ENCODE peak calls at places on chromosomes 1 and 21, in seven cellular contexts. A is H1, P is K562, N is HCT116, E is GM12878, J is SK-N-SH, M is HepG2. R is an unnamed sample. For H3K4me1, the result is how much of the 10 kb centered on the place peaks cover.

GRCh38 chr1:51331206-51332100 is 1.1 kb upstream of the TTC39A start:
- DNase-seq in E (peak), M (peak), J (peak), N (peak), P (peak), A (no peak), R (peak)

GRCh38 chr1:77900687-77901293 is 12.4 kb downstream of the NEXN start:
- DNase-seq in J (peak), M (peak), P (peak), N (peak), E (peak), A (no peak), R (peak)

GRCh38 chr1:200668514-200669313 is 993 bp downstream of the DDX59 start:
- DNase-seq in P (no peak), E (no peak), N (no peak), M (no peak), J (no peak), A (no peak), R (no peak)

GRCh38 chr1:45554198-45554597 is 3.6 kb downstream of the AKR1A1 start:
- DNase-seq in P (no peak), J (no peak), E (no peak), M (peak), N (no peak), A (no peak), R (no peak)

GRCh38 chr1:109659997-109660755 is 4.3 kb downstream of the GSTM4 start:
- DNase-seq in E (no peak), P (no peak), M (peak), J (no peak), A (no peak), N (no peak), R (no peak)

GRCh38 chr1:119602169-119602568 is 45.9 kb downstream of the ZNF697 start:
- DNase-seq in J (no peak), E (no peak), N (no peak), P (no peak), M (no peak), A (no peak), R (no peak)

GRCh38 chr1:9384751-9385245 is 92.1 kb downstream of the SPSB1 start:
- DNase-seq in P (no peak), E (no peak), N (no peak), J (peak), M (no peak), A (no peak), R (no peak)

GRCh38 chr1:155892801-155893200 is 18.3 kb downstream of the RIT1 start:
- DNase-seq in P (no peak), A (no peak), N (peak), M (no peak), E (no peak), J (no peak), R (no peak)

GRCh38 chr1:117860906-117861610 is 68.4 kb downstream of the GDAP2 start:
- DNase-seq in M (no peak), N (no peak), E (no peak), J (no peak), A (no peak), P (no peak), R (no peak)

GRCh38 chr1:3580231-3580630 is 31.1 kb downstream of the MEGF6 start:
- DNase-seq in N (no peak), E (no peak), J (no peak), P (no peak), A (no peak), M (no peak), R (no peak)

GRCh38 chr21:45215214-45215613 is 72.5 kb downstream of the POFUT2 start:
- DNase-seq in N (no peak), A (no peak), J (no peak), M (no peak), E (no peak), P (no peak), R (no peak)

GRCh38 chr1:147152772-147153171 is 19.5 kb downstream of the PRKAB2 start:
- DNase-seq in M (no peak), J (no peak), A (no peak), P (no peak), N (no peak), E (no peak), R (no peak)

GRCh38 chr1:173023343-173023742 is 27.4 kb downstream of the TNFSF18 start:
- DNase-seq in N (no peak), M (no peak), P (no peak), J (no peak), A (no peak), E (no peak), R (no peak)

GRCh38 chr1:74065081-74065480 is 132.9 kb downstream of the LRRIQ3 start:
- DNase-seq in P (no peak), E (no peak), A (no peak), N (no peak), J (no peak), M (no peak), R (no peak)

GRCh38 chr1:89723144-89723543 is 90.2 kb downstream of the LRRC8C start:
- DNase-seq in A (no peak), P (no peak), M (no peak), N (no peak), J (no peak), E (no peak), R (no peak)

GRCh38 chr1:185636848-185637247 is 97.3 kb upstream of the HMCN1 start:
- DNase-seq in J (no peak), A (no peak), P (no peak), E (peak), N (no peak), M (no peak), R (no peak)

GRCh38 chr1:204230211-204230610 is 16.4 kb upstream of the GOLT1A start:
- DNase-seq in N (no peak), E (no peak), J (no peak), M (no peak), P (no peak), A (no peak), R (no peak)

GRCh38 chr1:204420039-204421004 is 8.7 kb upstream of the PPP1R15B start:
- DNase-seq in P (no peak), E (no peak), J (no peak), M (no peak), A (no peak), N (no peak), R (no peak)

GRCh38 chr1:64082459-64082858 is 121.0 kb upstream of the UBE2U start:
- DNase-seq in E (no peak), A (no peak), J (no peak), N (no peak), P (no peak), M (no peak), R (no peak)

GRCh38 chr21:35561076-35561475 is 499.2 kb downstream of the SETD4 start:
- DNase-seq in M (no peak), E (no peak), N (no peak), A (no peak), P (no peak), J (no peak), R (no peak)

GRCh38 chr1:3186526-3186921 is 117.5 kb downstream of the PRDM16 start:
- DNase-seq in N (no peak), J (no peak), E (no peak), P (peak), A (no peak), M (no peak), R (no peak)

GRCh38 chr1:224641030-224641429 is 24.9 kb downstream of the CNIH3 start:
- DNase-seq in P (peak), M (peak), N (peak), E (no peak), J (no peak), A (peak), R (no peak)

GRCh38 chr1:225428066-225428878 is 434 bp upstream of the LBR start:
- DNase-seq in J (peak), A (peak), P (peak), M (peak), E (peak), N (peak), R (peak)

GRCh38 chr1:118081387-118081786 is 103.6 kb downstream of the SPAG17 start:
- DNase-seq in M (no peak), A (no peak), P (no peak), J (no peak), E (peak), N (no peak), R (no peak)

GRCh38 chr1:208160259-208160819 is 83.8 kb downstream of the PLXNA2 start:
- DNase-seq in J (no peak), E (no peak), P (no peak), A (no peak), N (no peak), M (no peak), R (no peak)
- TF ChIP-seq YY1 in J (no peak), E (no peak), P (no peak), A (no peak), N (no peak), M (no peak), R (no peak)

GRCh38 chr1:159826436-159827101 is at the start of gene SLAMF8:
- DNase-seq in J (no peak), M (no peak), N (no peak), P (no peak), E (peak), A (no peak), R (no peak)

GRCh38 chr1:159828916-159829634 is 2.4 kb downstream of the SLAMF8 start:
- DNase-seq in E (peak), M (peak), N (peak), P (peak), A (peak), J (peak), R (no peak)

GRCh38 chr1:159827102-159827490 is 423 bp downstream of the SLAMF8 start:
- DNase-seq in N (no peak), A (no peak), P (no peak), M (no peak), E (no peak), J (no peak), R (no peak)

GRCh38 chr1:159827549-159827948 is 876 bp downstream of the SLAMF8 start:
- DNase-seq in N (no peak), E (no peak), P (no peak), M (no peak), J (no peak), A (no peak), R (no peak)

GRCh38 chr1:159828176-159828575 is 1.5 kb downstream of the SLAMF8 start:
- DNase-seq in N (no peak), J (no peak), P (no peak), M (no peak), A (no peak), E (no peak), R (no peak)
- H3K4me1 ChIP-seq in N (under half), J (under half), P (under half), M (under half), A (under half), E (under half), R (under half)

DNA sequence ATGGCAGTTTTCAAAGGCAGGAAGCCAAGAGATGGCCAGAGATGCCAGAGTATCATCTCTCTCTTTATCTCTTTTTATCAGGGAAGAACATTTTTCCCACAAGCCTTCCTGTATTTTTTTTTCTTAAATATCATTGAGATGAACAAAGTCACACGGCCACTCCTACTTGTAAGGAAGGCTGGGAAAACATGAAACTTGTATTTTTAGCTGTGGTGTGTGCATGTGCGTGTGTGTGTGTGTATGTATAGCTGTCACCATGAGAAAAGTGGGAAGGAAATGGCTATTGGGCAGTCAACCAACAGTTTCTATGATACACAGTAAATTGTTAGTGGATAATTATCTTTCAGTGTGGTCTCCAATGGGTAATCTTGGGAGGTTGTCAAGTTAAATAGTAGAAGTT is 132.6 kb upstream of the USP24 start:
- DNase-seq in E (no peak), J (no peak), P (no peak), A (no peak), M (no peak), N (no peak), R (no peak)
- TF ChIP-seq YY1 in E (no peak), J (no peak), P (no peak), A (no peak), M (no peak), N (no peak), R (no peak)

DNA sequence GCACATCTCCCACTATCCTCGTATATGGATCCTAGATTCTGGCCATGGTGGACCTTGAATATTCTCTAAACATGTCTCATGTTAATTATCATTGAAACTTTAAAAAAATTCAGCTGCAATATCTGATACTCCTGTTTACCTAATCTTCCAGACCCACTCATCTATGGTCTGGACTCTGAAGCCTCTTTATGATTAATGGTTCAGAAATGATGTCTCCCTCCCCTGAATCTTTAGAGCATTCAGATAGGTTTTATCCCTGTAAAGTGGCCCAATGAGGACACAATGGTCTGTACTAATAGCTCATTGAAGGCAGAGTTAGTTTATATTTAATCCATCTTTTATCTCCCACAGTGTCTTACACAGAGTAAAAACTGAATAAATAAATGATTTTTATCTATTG is 53.0 kb upstream of the DUSP10 start:
- DNase-seq in M (no peak), A (no peak), J (no peak), E (no peak), P (no peak), N (no peak), R (no peak)
- H3K4me1 ChIP-seq in M (under half), A (under half), J (under half), E (under half), P (under half), N (under half), R (under half)

DNA sequence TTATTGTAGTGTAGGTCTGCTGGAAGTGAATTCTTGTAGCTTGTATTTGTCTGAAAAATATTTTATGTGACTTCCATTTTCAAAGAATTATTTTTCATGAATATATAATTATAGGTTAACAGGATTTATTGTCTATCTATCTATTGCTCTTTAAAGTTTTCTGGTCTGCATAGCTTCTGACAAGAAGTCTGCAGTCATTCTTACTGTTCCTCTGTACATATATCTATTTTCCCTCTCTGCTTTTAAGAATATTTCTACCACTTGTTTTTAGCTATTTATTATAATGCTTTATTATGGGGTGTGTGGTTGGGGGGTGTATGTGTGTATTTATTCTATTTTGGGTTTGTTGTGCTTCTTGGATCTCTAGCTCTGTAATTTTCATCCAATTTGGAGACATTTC is 77.4 kb downstream of the ETS2 start:
- DNase-seq in P (no peak), J (no peak), M (no peak), N (no peak), A (no peak), E (no peak), R (no peak)
- TF ChIP-seq YY1 in P (no peak), J (no peak), M (no peak), N (no peak), A (no peak), E (no peak), R (no peak)

GRCh38 chr1:228145498-228146425 is 4.0 kb upstream of the GJC2 start:
- DNase-seq in A (no peak), N (no peak), M (no peak), E (no peak), J (peak), P (peak), R (no peak)
- H3K4me1 ChIP-seq in A (under half), N (under half), M (half or more), E (under half), J (under half), P (half or more), R (under half)

GRCh38 chr1:22104074-22104473 is 38.8 kb downstream of the WNT4 start:
- DNase-seq in P (no peak), N (no peak), M (no peak), A (no peak), E (no peak), J (no peak), R (no peak)

GRCh38 chr1:22107126-22107525 is 35.8 kb downstream of the WNT4 start:
- DNase-seq in E (no peak), A (no peak), P (no peak), N (no peak), M (no peak), J (no peak), R (no peak)

GRCh38 chr1:22105611-22106207 is 37.2 kb downstream of the WNT4 start:
- DNase-seq in P (peak), E (no peak), A (no peak), M (peak), J (peak), N (peak), R (peak)

GRCh38 chr1:22102746-22103145 is 40.2 kb downstream of the WNT4 start:
- DNase-seq in E (no peak), J (no peak), M (no peak), A (no peak), N (no peak), P (no peak), R (no peak)

GRCh38 chr1:22104865-22105437 is 37.9 kb downstream of the WNT4 start:
- DNase-seq in J (no peak), E (no peak), P (no peak), N (no peak), M (no peak), A (no peak), R (no peak)
- TF ChIP-seq YY1 in J (no peak), E (no peak), P (no peak), N (no peak), M (no peak), A (no peak), R (no peak)

GRCh38 chr1:59279651-59280050 is 17.2 kb upstream of the FGGY start:
- DNase-seq in A (no peak), M (no peak), P (no peak), E (no peak), J (no peak), N (no peak), R (no peak)
- H3K4me1 ChIP-seq in A (under half), M (under half), P (under half), E (under half), J (under half), N (under half), R (under half)

GRCh38 chr1:6273380-6273891 is 12.5 kb upstream of the GPR153 start:
- DNase-seq in A (no peak), P (peak), E (no peak), J (no peak), N (no peak), M (no peak), R (peak)
- TF ChIP-seq YY1 in A (no peak), P (no peak), E (no peak), J (no peak), N (no peak), M (no peak), R (no peak)

DNA sequence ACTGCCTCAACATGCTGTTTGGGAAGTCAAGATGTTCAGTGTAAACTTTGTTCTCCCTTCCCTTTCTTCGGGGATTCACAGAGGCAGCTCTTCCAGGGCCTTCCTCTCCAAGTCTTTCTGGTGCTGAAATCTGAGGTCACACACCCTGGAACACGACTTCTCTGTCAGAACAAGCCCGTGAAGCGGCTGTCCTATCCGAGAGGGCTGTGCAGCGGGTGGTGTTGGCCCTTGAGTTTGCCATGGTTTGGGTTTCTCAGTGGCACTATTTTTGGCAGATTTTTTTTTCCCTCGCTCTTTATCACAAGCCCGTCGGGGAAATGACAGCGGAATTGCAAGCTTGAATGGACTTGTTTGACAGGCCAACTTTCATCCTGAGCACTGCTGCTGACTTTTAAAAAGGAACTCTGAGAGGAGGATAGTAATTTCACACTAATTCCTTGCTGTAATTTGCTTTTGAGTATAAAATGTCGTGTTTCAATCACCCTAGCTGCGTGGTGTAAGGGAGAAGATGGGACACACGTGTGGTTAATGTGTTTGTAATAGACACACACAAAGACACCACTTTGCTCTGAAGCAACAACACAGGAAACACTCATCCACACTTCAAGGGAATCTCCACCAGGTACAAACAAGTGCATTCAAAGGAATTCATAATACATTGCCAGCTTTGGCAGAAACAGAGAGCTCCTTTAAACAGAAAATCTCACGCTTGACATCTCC is 60.1 kb upstream of the TARBP1 start:
- DNase-seq in P (no peak), A (no peak), J (no peak), E (no peak), M (no peak), N (no peak), R (no peak)
- H3K4me1 ChIP-seq in P (under half), A (under half), J (half or more), E (under half), M (half or more), N (under half), R (under half)

R was measured in NT2/D1.